ENCODE peak calls at places on chromosomes 12 and 14, in four cellular contexts. A is amniotic stem cell, F is islet precursor cell, I is H7. L is an unnamed sample.

GRCh38 chr12:51959211-51959610 is 7.7 kb downstream of the ACVR1B start:
- DNase-seq in I (no peak), F (no peak), A (no peak), L (no peak)

GRCh38 chr12:104672501-104673265 is 215.9 kb downstream of the CHST11 start:
- DNase-seq in F (no peak), I (no peak), A (no peak), L (no peak)

GRCh38 chr14:99758121-99758871 is 34.9 kb upstream of the EML1 start:
- DNase-seq in F (peak), I (peak), A (peak), L (no peak)

GRCh38 chr12:78194448-78194847 is 363.8 kb downstream of the NAV3 start:
- DNase-seq in F (no peak), A (no peak), I (no peak), L (no peak)

GRCh38 chr14:99148131-99148530 is 123.9 kb downstream of the BCL11B start:
- DNase-seq in I (no peak), F (peak), A (no peak), L (no peak)

GRCh38 chr14:37253905-37254304 is 56.2 kb downstream of the MIPOL1 start:
- DNase-seq in F (no peak), I (no peak), A (no peak), L (no peak)

GRCh38 chr12:68109001-68109400 is 50.5 kb downstream of the IFNG start:
- DNase-seq in A (no peak), I (no peak), F (no peak), L (no peak)

GRCh38 chr12:10227648-10228047 is 15.0 kb downstream of the GABARAPL1 start:
- DNase-seq in A (no peak), F (no peak), I (no peak), L (no peak)

GRCh38 chr12:24034160-24034559 is 84.7 kb upstream of the SOX5 start:
- DNase-seq in I (no peak), A (no peak), F (no peak), L (no peak)

GRCh38 chr12:108332791-108333382 is 6.2 kb downstream of the CMKLR1 start:
- DNase-seq in I (no peak), A (no peak), F (no peak), L (no peak)

GRCh38 chr12:130761537-130762318 is 45.6 kb upstream of the RIMBP2 start:
- DNase-seq in A (peak), I (peak), F (peak), L (peak)

GRCh38 chr12:77232045-77232444 is 166.7 kb upstream of the E2F7 start:
- DNase-seq in F (no peak), I (no peak), A (no peak), L (no peak)

GRCh38 chr14:30385925-30386324 is 173.0 kb upstream of the G2E3 start:
- DNase-seq in I (no peak), A (no peak), F (no peak), L (no peak)

GRCh38 chr12:22082190-22082701 is 36.2 kb downstream of the CMAS start:
- DNase-seq in I (peak), A (no peak), F (no peak), L (no peak)

GRCh38 chr14:77105118-77105517 is 7.1 kb downstream of the CIPC start:
- DNase-seq in F (no peak), A (no peak), I (peak), L (no peak)

GRCh38 chr14:105201928-105202513 is 20.9 kb upstream of the NUDT14 start:
- DNase-seq in A (no peak), F (no peak), I (no peak), L (no peak)

GRCh38 chr12:58919271-58920101 is 818 bp downstream of the LRIG3 start:
- DNase-seq in A (no peak), I (peak), F (no peak), L (no peak)

GRCh38 chr12:109619002-109619604 is 45.5 kb downstream of the MVK start:
- DNase-seq in F (no peak), I (no peak), A (no peak), L (no peak)

GRCh38 chr12:49967042-49967776 is 5.5 kb downstream of the AQP5 start:
- DNase-seq in A (peak), I (peak), F (peak), L (peak)

GRCh38 chr12:65464930-65465329 is 186.4 kb downstream of the MSRB3 start:
- DNase-seq in F (no peak), A (peak), I (no peak), L (no peak)

GRCh38 chr12:101051151-101051550 is 158.9 kb downstream of the SLC5A8 start:
- DNase-seq in F (no peak), A (no peak), I (no peak), L (no peak)

GRCh38 chr14:64501326-64502171 is 2.1 kb downstream of the ZBTB25 start:
- DNase-seq in A (no peak), I (no peak), F (peak), L (no peak)

GRCh38 chr14:31261523-31261858 is 53.9 kb upstream of the HECTD1 start:
- DNase-seq in I (no peak), F (no peak), A (no peak), L (no peak)

GRCh38 chr12:117105902-117106301 is 6.7 kb upstream of the TESC start:
- DNase-seq in F (peak), A (no peak), I (no peak), L (peak)

GRCh38 chr12:84842406-84843013 is 70.1 kb downstream of the SLC6A15 start:
- DNase-seq in I (peak), A (peak), F (no peak), L (no peak)

GRCh38 chr12:104456950-104457745 is 400 bp downstream of the CHST11 start:
- DNase-seq in F (peak), I (no peak), A (peak), L (peak)

GRCh38 chr12:120257041-120257821 is 8.3 kb downstream of the PXN start:
- DNase-seq in F (peak), A (peak), I (peak), L (no peak)

GRCh38 chr12:100741084-100741711 is 53.4 kb upstream of the ANO4 start:
- DNase-seq in A (no peak), F (no peak), I (no peak), L (no peak)

GRCh38 chr14:39267592-39268112 is 33.9 kb downstream of the MIA2 start:
- DNase-seq in F (no peak), A (peak), I (no peak), L (no peak)

GRCh38 chr12:121512561-121512960 is 68.3 kb downstream of the KDM2B start:
- DNase-seq in A (no peak), F (no peak), I (peak), L (no peak)

GRCh38 chr12:32402170-32402569 is 2.8 kb downstream of the FGD4 start:
- DNase-seq in F (no peak), A (no peak), I (no peak), L (no peak)

GRCh38 chr14:51209457-51209856 is 30.6 kb upstream of the TMX1 start:
- DNase-seq in A (no peak), F (no peak), I (no peak), L (no peak)

GRCh38 chr12:113154351-113154973 is 4.9 kb downstream of the CFAP73 start:
- DNase-seq in A (no peak), I (peak), F (peak), L (no peak)

GRCh38 chr14:94120667-94121335 is 8.6 kb downstream of the IFI27L2 start:
- DNase-seq in I (no peak), A (peak), F (peak), L (no peak)

L was measured in central memory CD8-positive, alpha-beta T cell.